ENCODE peak calls at places on chromosomes 2 and 18, in five cellular contexts. Y is H1, G is HEK293T, N is HepG2, E is GM12878. K is an unnamed sample.

GRCh38 chr2:150280255-150280654 is 207.2 kb downstream of the RND3 start:
- DNase-seq in G (no peak), Y (no peak), E (no peak), N (no peak), K (no peak)

GRCh38 chr18:50277935-50278334 is 3.4 kb downstream of the MBD1 start:
- DNase-seq in Y (no peak), G (no peak), N (no peak), E (no peak), K (no peak)

GRCh38 chr2:226426292-226426736 is 373.3 kb downstream of the IRS1 start:
- DNase-seq in G (no peak), E (no peak), Y (no peak), N (peak), K (no peak)

GRCh38 chr2:6442252-6442651 is 423.5 kb downstream of the CMPK2 start:
- DNase-seq in G (no peak), E (no peak), Y (no peak), N (no peak), K (no peak)

GRCh38 chr2:122028371-122029102 is 273.1 kb downstream of the TSN start:
- DNase-seq in Y (no peak), N (no peak), G (no peak), E (no peak), K (no peak)

GRCh38 chr2:8412586-8412985 is 269.3 kb upstream of the ID2 start:
- DNase-seq in Y (no peak), N (no peak), E (no peak), G (no peak), K (no peak)

GRCh38 chr2:17759805-17760204 is 5.9 kb downstream of the GEN1 start:
- DNase-seq in N (no peak), G (no peak), E (no peak), Y (no peak), K (no peak)

GRCh38 chr2:176595986-176596385 is 326.7 kb downstream of the MTX2 start:
- DNase-seq in E (no peak), N (no peak), G (no peak), Y (no peak), K (no peak)

GRCh38 chr2:204948822-204949221 is 403.5 kb downstream of the PARD3B start:
- DNase-seq in E (no peak), G (no peak), N (no peak), Y (no peak), K (no peak)

GRCh38 chr2:73223821-73224220 is 9.2 kb downstream of the PRADC1 start:
- DNase-seq in G (no peak), N (no peak), Y (no peak), E (no peak), K (no peak)

GRCh38 chr18:79508565-79509535 is 113.1 kb downstream of the NFATC1 start:
- DNase-seq in E (no peak), Y (no peak), G (no peak), N (no peak), K (no peak)

GRCh38 chr18:58592223-58593214 is 36.4 kb downstream of the ALPK2 start:
- DNase-seq in Y (no peak), G (no peak), E (no peak), N (no peak), K (no peak)

GRCh38 chr2:61910603-61911002 is 5.1 kb downstream of the COMMD1 start:
- DNase-seq in Y (no peak), N (peak), E (no peak), G (no peak), K (no peak)

GRCh38 chr2:61905372-61906186 is at the start of gene COMMD1:
- DNase-seq in N (peak), Y (peak), G (peak), E (peak), K (no peak)

GRCh38 chr2:61906187-61906470 is 655 bp downstream of the COMMD1 start:
- DNase-seq in E (no peak), G (no peak), N (no peak), Y (no peak), K (no peak)

DNA sequence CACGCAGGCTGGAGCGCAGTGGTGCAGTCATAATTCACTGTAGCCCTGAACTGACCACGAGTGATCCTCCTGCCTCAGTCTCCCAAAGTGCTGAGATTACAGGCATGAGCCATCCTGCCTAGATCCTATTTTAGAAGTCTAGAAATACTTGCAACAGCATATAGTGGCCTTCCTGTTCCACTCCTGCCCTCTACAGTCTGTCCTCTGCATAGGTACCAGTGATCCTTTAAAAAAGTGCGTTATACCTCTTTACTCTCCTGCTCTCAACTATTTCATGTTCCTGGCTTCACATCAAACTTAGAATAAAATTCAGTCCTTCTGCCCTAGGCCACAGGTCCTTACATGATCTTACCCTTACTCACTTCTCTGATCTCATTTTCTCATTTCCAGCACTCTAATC is 6.0 kb downstream of the COMMD1 start:
- DNase-seq in N (no peak), E (no peak), G (no peak), Y (no peak), K (no peak)
- TF ChIP-seq SUZ12 in N (no peak), E (no peak), G (no peak), Y (no peak), K (no peak)

DNA sequence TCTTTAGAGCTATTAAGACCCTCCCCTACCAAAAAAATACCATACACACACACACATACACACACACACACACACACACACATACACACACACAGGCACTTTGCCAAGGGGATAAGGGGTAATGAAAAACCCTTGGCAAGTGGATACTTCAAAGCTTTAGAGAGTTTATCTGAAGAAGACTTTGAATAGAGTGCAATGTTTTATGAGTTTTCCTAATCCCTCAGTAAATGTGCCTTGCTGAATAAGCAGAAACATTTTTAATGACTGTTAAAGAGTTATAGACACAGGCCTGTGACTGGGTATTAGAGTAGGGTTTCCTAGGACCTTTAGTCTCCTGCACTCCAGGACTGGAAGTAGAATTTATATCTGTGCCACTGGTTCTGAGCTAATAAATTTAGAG is 75.5 kb upstream of the CTAGE1 start:
- DNase-seq in G (no peak), E (no peak), Y (no peak), N (no peak), K (no peak)
- TF ChIP-seq SUZ12 in G (no peak), E (no peak), Y (no peak), N (no peak), K (no peak)

GRCh38 chr2:224147174-224147573 is 108.1 kb upstream of the SERPINE2 start:
- DNase-seq in G (peak), E (no peak), N (no peak), Y (no peak), K (no peak)

GRCh38 chr2:224142397-224143312 is 103.6 kb upstream of the SERPINE2 start:
- DNase-seq in Y (no peak), N (no peak), E (no peak), G (no peak), K (no peak)

GRCh38 chr2:224146356-224147160 is 107.5 kb upstream of the SERPINE2 start:
- DNase-seq in G (no peak), Y (no peak), E (no peak), N (peak), K (no peak)

GRCh38 chr2:224143521-224143920 is 104.4 kb upstream of the SERPINE2 start:
- DNase-seq in N (no peak), G (no peak), E (no peak), Y (no peak), K (no peak)

DNA sequence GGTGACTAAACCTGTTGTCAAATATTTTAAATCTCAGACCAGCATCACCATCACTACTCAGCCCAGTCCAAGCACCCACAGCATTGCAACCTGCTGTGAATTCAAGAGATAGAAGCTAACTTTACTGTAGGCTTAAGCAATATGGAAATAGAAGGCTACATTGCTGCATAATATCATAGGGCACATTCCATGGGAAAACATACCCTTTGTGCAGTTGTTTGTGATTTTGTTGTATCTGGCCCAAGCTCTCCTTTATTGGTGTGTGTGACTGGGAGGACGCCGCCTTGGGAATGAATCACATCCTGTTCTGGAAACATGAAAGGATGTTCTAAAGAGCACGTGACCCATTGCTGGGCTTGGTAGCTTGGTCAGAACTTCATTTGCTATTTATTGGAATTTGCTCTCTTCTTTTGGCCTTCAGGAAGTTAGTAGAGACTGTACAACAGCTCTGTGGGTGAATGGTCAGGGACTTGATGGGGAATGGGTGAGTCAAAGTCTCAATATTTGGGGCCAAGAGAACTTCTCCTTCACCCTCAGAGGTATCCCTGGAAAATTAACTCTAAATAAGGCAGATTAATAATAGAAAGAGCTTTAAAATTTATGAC is 106.8 kb upstream of the SERPINE2 start:
- DNase-seq in Y (no peak), N (peak), E (no peak), G (no peak), K (no peak)
- TF ChIP-seq SUZ12 in Y (no peak), N (no peak), E (no peak), G (no peak), K (no peak)

DNA sequence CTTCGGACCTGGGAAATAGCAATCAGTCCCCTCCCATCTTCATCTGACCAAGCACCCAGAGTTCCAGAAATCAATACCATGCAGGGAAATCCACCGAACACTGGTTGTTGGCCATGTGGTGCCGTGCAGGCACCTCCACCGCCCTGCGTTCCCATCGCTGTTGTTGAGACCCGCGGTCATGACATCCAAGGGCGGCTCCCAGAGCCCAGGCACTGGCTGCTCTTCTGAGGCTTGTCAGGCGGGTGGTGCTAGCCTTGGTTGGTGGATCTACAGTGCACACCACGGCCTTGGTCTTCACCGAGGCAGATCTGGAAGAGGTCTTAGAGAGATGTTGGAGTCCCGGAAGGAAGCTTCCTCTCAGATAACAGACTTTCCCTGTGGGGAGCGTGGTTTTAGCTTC is 58.5 kb downstream of the SMIM21 start:
- DNase-seq in Y (no peak), G (no peak), E (no peak), N (no peak), K (no peak)
- TF ChIP-seq SUZ12 in Y (no peak), G (no peak), E (no peak), N (no peak), K (no peak)

GRCh38 chr2:18961991-18962421 is 372.6 kb upstream of the NT5C1B start:
- DNase-seq in E (no peak), G (no peak), Y (no peak), N (no peak), K (no peak)

GRCh38 chr2:18957909-18958308 is 368.5 kb upstream of the NT5C1B start:
- DNase-seq in E (no peak), Y (no peak), N (no peak), G (no peak), K (no peak)

GRCh38 chr2:18959200-18959599 is 369.8 kb upstream of the NT5C1B start:
- DNase-seq in N (no peak), E (no peak), G (no peak), Y (no peak), K (no peak)

GRCh38 chr2:18966131-18966530 is 376.8 kb upstream of the NT5C1B start:
- DNase-seq in Y (no peak), E (no peak), G (no peak), N (no peak), K (no peak)

DNA sequence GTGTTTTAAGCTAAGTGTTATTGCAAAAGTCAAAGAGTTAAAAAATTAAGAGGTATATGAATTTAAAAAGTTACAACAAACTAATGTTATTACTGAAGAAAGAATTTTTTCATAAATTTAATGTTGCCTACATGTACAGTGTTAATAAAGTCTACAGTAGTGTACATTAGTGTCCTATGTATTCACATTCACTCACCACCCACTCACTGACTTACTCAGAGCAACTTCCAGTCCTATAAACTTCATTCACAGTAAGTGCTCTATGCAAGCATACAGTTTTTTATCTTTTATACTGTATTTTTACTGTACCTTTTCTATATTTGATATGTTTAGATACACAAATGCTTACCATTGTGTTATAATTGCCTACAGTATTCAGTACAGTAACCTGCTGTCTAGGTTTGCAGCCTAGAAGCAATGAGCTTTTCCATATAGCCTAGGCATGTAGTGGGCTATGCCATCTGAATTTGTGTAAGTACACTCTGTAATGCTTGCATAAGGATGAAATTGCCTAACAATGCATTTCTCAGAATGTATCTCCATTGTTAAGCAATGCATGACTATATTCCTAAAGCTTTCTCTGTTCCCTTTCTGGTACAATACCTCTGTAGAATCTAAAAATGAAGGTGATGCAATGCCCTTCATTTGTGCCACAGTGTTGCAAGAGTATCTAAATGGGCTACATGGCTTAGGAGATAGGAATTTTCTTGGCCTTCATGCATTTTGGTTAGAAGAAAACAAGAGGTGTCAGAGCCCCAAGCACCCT is 370.8 kb upstream of the NT5C1B start:
- DNase-seq in G (no peak), N (no peak), Y (no peak), E (no peak), K (no peak)
- TF ChIP-seq SUZ12 in G (no peak), N (no peak), Y (no peak), E (no peak), K (no peak)

DNA sequence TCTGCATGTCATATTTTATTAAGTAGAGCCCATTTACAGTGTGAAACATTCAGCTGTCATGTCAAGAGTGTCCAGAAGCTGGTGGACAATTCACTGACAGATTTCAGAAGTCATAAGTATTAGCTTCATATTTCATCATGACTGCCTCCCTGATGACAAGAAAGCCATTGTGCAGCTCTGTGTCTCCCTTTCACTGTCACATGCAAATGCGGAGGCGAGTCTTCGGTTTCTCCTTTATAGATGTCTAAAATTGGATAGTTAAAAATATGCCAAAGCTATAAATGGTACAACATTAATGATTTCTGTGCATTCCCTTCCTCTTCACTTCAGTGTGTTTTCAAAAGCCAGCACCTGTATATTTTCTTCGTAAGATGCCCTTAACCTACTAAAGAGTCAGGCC is 99.7 kb upstream of the DDX18 start:
- DNase-seq in E (no peak), G (no peak), Y (no peak), N (no peak), K (no peak)
- TF ChIP-seq SUZ12 in E (no peak), G (no peak), Y (no peak), N (no peak), K (no peak)